ENCODE peak calls at places on chromosomes 16 and 17, in nine cellular contexts. One of them, this sample, is unnamed.

GRCh38 chr17:61494325-61495160 is 42.3 kb downstream of the TBX4 start:
- DNase-seq in endothelial cell of umbilical vein: no peak
- DNase-seq in upper lobe of left lung: no peak
- DNase-seq in IMR-90: no peak
- DNase-seq in body of pancreas: no peak
- DNase-seq in adrenal gland: no peak
- DNase-seq in testis: no peak
- DNase-seq in Peyer's patch: no peak
- DNase-seq in right lobe of liver: no peak
- DNase-seq in this sample: no peak

GRCh38 chr17:19508327-19508867 is 25.3 kb upstream of the SLC47A1 start:
- DNase-seq in endothelial cell of umbilical vein: no peak
- DNase-seq in upper lobe of left lung: peak
- DNase-seq in IMR-90: no peak
- DNase-seq in body of pancreas: peak
- DNase-seq in adrenal gland: no peak
- DNase-seq in testis: no peak
- DNase-seq in Peyer's patch: peak
- DNase-seq in right lobe of liver: peak
- DNase-seq in this sample: no peak

GRCh38 chr17:76791053-76791980 is 53.4 kb downstream of the MFSD11 start:
- DNase-seq in endothelial cell of umbilical vein: peak
- DNase-seq in upper lobe of left lung: peak
- DNase-seq in IMR-90: peak
- DNase-seq in body of pancreas: peak
- DNase-seq in adrenal gland: peak
- DNase-seq in testis: no peak
- DNase-seq in Peyer's patch: peak
- DNase-seq in right lobe of liver: no peak
- DNase-seq in this sample: peak

GRCh38 chr17:2898255-2898926 is 102.2 kb downstream of the RAP1GAP2 start:
- DNase-seq in endothelial cell of umbilical vein: no peak
- DNase-seq in upper lobe of left lung: no peak
- DNase-seq in IMR-90: no peak
- DNase-seq in body of pancreas: peak
- DNase-seq in adrenal gland: no peak
- DNase-seq in testis: no peak
- DNase-seq in Peyer's patch: peak
- DNase-seq in right lobe of liver: no peak
- DNase-seq in this sample: no peak

GRCh38 chr16:72921620-72922019 is 126.3 kb downstream of the ZFHX3 start:
- DNase-seq in endothelial cell of umbilical vein: no peak
- DNase-seq in upper lobe of left lung: peak
- DNase-seq in IMR-90: peak
- DNase-seq in body of pancreas: peak
- DNase-seq in adrenal gland: peak
- DNase-seq in testis: peak
- DNase-seq in Peyer's patch: no peak
- DNase-seq in right lobe of liver: no peak
- DNase-seq in this sample: no peak

GRCh38 chr16:90037202-90037765 is 18.0 kb upstream of the DBNDD1 start:
- DNase-seq in endothelial cell of umbilical vein: no peak
- DNase-seq in upper lobe of left lung: no peak
- DNase-seq in IMR-90: no peak
- DNase-seq in body of pancreas: no peak
- DNase-seq in adrenal gland: no peak
- DNase-seq in testis: peak
- DNase-seq in Peyer's patch: no peak
- DNase-seq in right lobe of liver: no peak
- DNase-seq in this sample: no peak

GRCh38 chr16:13568803-13569202 is 351.2 kb upstream of the ERCC4 start:
- DNase-seq in endothelial cell of umbilical vein: no peak
- DNase-seq in upper lobe of left lung: no peak
- DNase-seq in IMR-90: no peak
- DNase-seq in body of pancreas: no peak
- DNase-seq in adrenal gland: no peak
- DNase-seq in testis: no peak
- DNase-seq in Peyer's patch: no peak
- DNase-seq in right lobe of liver: no peak
- DNase-seq in this sample: no peak

GRCh38 chr16:2066139-2066538 is 18.4 kb downstream of the TSC2 start:
- DNase-seq in endothelial cell of umbilical vein: no peak
- DNase-seq in upper lobe of left lung: no peak
- DNase-seq in IMR-90: no peak
- DNase-seq in body of pancreas: no peak
- DNase-seq in adrenal gland: no peak
- DNase-seq in testis: no peak
- DNase-seq in Peyer's patch: no peak
- DNase-seq in right lobe of liver: no peak
- DNase-seq in this sample: no peak

GRCh38 chr17:16327018-16327417 is 26.3 kb downstream of the CENPV start:
- DNase-seq in endothelial cell of umbilical vein: no peak
- DNase-seq in upper lobe of left lung: no peak
- DNase-seq in IMR-90: no peak
- DNase-seq in body of pancreas: no peak
- DNase-seq in adrenal gland: no peak
- DNase-seq in testis: no peak
- DNase-seq in Peyer's patch: no peak
- DNase-seq in right lobe of liver: no peak
- DNase-seq in this sample: no peak

GRCh38 chr17:284676-285355 is 67.8 kb downstream of the RPH3AL start:
- DNase-seq in endothelial cell of umbilical vein: no peak
- DNase-seq in upper lobe of left lung: no peak
- DNase-seq in IMR-90: no peak
- DNase-seq in body of pancreas: no peak
- DNase-seq in adrenal gland: peak
- DNase-seq in testis: no peak
- DNase-seq in Peyer's patch: peak
- DNase-seq in right lobe of liver: peak
- DNase-seq in this sample: no peak

GRCh38 chr17:12290207-12290606 is 269.5 kb downstream of the MAP2K4 start:
- DNase-seq in endothelial cell of umbilical vein: no peak
- DNase-seq in upper lobe of left lung: no peak
- DNase-seq in IMR-90: no peak
- DNase-seq in body of pancreas: no peak
- DNase-seq in adrenal gland: no peak
- DNase-seq in testis: no peak
- DNase-seq in Peyer's patch: no peak
- DNase-seq in right lobe of liver: no peak
- DNase-seq in this sample: no peak

GRCh38 chr17:2962236-2962635 is 101.2 kb downstream of the OR1D5 start:
- DNase-seq in endothelial cell of umbilical vein: no peak
- DNase-seq in upper lobe of left lung: no peak
- DNase-seq in IMR-90: no peak
- DNase-seq in body of pancreas: no peak
- DNase-seq in adrenal gland: peak
- DNase-seq in testis: no peak
- DNase-seq in Peyer's patch: no peak
- DNase-seq in right lobe of liver: no peak
- DNase-seq in this sample: no peak

GRCh38 chr17:33112763-33113162 is 121.1 kb downstream of the SPACA3 start:
- DNase-seq in endothelial cell of umbilical vein: no peak
- DNase-seq in upper lobe of left lung: no peak
- DNase-seq in IMR-90: peak
- DNase-seq in body of pancreas: no peak
- DNase-seq in adrenal gland: no peak
- DNase-seq in testis: no peak
- DNase-seq in Peyer's patch: no peak
- DNase-seq in right lobe of liver: no peak
- DNase-seq in this sample: no peak

GRCh38 chr17:35890774-35891155 is 10.6 kb upstream of the CCL5 start:
- DNase-seq in endothelial cell of umbilical vein: no peak
- DNase-seq in upper lobe of left lung: no peak
- DNase-seq in IMR-90: no peak
- DNase-seq in body of pancreas: peak
- DNase-seq in adrenal gland: no peak
- DNase-seq in testis: peak
- DNase-seq in Peyer's patch: peak
- DNase-seq in right lobe of liver: no peak
- DNase-seq in this sample: no peak

GRCh38 chr16:27591837-27592236 is 41.9 kb downstream of the KATNIP start:
- DNase-seq in endothelial cell of umbilical vein: no peak
- DNase-seq in upper lobe of left lung: no peak
- DNase-seq in IMR-90: no peak
- DNase-seq in body of pancreas: no peak
- DNase-seq in adrenal gland: no peak
- DNase-seq in testis: no peak
- DNase-seq in Peyer's patch: no peak
- DNase-seq in right lobe of liver: no peak
- DNase-seq in this sample: no peak

GRCh38 chr16:77636615-77637014 is 85.7 kb upstream of the NUDT7 start:
- DNase-seq in endothelial cell of umbilical vein: no peak
- DNase-seq in upper lobe of left lung: no peak
- DNase-seq in IMR-90: no peak
- DNase-seq in body of pancreas: no peak
- DNase-seq in adrenal gland: no peak
- DNase-seq in testis: no peak
- DNase-seq in Peyer's patch: no peak
- DNase-seq in right lobe of liver: no peak
- DNase-seq in this sample: no peak

GRCh38 chr16:77637939-77638338 is 84.4 kb upstream of the NUDT7 start:
- DNase-seq in endothelial cell of umbilical vein: no peak
- DNase-seq in upper lobe of left lung: no peak
- DNase-seq in IMR-90: no peak
- DNase-seq in body of pancreas: no peak
- DNase-seq in adrenal gland: no peak
- DNase-seq in testis: no peak
- DNase-seq in Peyer's patch: no peak
- DNase-seq in right lobe of liver: no peak
- DNase-seq in this sample: no peak
- TF ChIP-seq POLR2A in endothelial cell of umbilical vein: no peak
- TF ChIP-seq POLR2A in upper lobe of left lung: no peak
- TF ChIP-seq POLR2A in IMR-90: no peak
- TF ChIP-seq POLR2A in body of pancreas: no peak
- TF ChIP-seq POLR2A in adrenal gland: no peak
- TF ChIP-seq POLR2A in testis: no peak
- TF ChIP-seq POLR2A in Peyer's patch: no peak
- TF ChIP-seq POLR2A in right lobe of liver: no peak
- TF ChIP-seq POLR2A in this sample: no peak

DNA sequence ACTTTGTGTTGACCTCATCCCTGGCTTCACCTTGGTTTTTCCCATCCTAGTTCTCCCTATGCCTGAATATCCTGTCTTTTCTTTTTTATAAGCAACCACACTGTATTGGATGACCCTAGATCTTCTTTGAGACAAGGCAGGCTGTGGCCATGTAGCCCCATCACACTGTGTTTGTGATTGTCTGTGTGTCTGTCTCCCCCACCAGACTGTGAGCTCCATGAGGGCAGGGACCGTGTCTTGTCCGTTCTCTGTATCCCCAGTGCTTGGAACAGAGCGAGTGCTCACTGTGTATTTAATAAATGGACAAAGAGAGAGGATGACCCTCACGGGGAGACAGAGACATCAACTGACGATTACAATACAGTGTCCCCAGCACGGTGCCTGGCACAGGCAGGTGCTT is 7.1 kb downstream of the SLC25A39 start:
- DNase-seq in endothelial cell of umbilical vein: no peak
- DNase-seq in upper lobe of left lung: no peak
- DNase-seq in IMR-90: no peak
- DNase-seq in body of pancreas: no peak
- DNase-seq in adrenal gland: no peak
- DNase-seq in testis: no peak
- DNase-seq in Peyer's patch: no peak
- DNase-seq in right lobe of liver: no peak
- DNase-seq in this sample: no peak
- TF ChIP-seq POLR2A in endothelial cell of umbilical vein: no peak
- TF ChIP-seq POLR2A in upper lobe of left lung: no peak
- TF ChIP-seq POLR2A in IMR-90: no peak
- TF ChIP-seq POLR2A in body of pancreas: no peak
- TF ChIP-seq POLR2A in adrenal gland: no peak
- TF ChIP-seq POLR2A in testis: no peak
- TF ChIP-seq POLR2A in Peyer's patch: no peak
- TF ChIP-seq POLR2A in right lobe of liver: no peak
- TF ChIP-seq POLR2A in this sample: no peak

GRCh38 chr17:58330544-58330996 is 2.0 kb upstream of the TSPOAP1 start:
- DNase-seq in endothelial cell of umbilical vein: no peak
- DNase-seq in upper lobe of left lung: no peak
- DNase-seq in IMR-90: no peak
- DNase-seq in body of pancreas: no peak
- DNase-seq in adrenal gland: no peak
- DNase-seq in testis: no peak
- DNase-seq in Peyer's patch: no peak
- DNase-seq in right lobe of liver: no peak
- DNase-seq in this sample: no peak

GRCh38 chr17:58329808-58330543 is 1.4 kb upstream of the TSPOAP1 start:
- DNase-seq in endothelial cell of umbilical vein: no peak
- DNase-seq in upper lobe of left lung: no peak
- DNase-seq in IMR-90: no peak
- DNase-seq in body of pancreas: no peak
- DNase-seq in adrenal gland: no peak
- DNase-seq in testis: no peak
- DNase-seq in Peyer's patch: no peak
- DNase-seq in right lobe of liver: no peak
- DNase-seq in this sample: no peak

GRCh38 chr17:58327363-58328194 is 1.0 kb downstream of the TSPOAP1 start:
- DNase-seq in endothelial cell of umbilical vein: no peak
- DNase-seq in upper lobe of left lung: no peak
- DNase-seq in IMR-90: no peak
- DNase-seq in body of pancreas: no peak
- DNase-seq in adrenal gland: no peak
- DNase-seq in testis: no peak
- DNase-seq in Peyer's patch: no peak
- DNase-seq in right lobe of liver: no peak
- DNase-seq in this sample: no peak

GRCh38 chr17:58328195-58329034 is at the start of gene TSPOAP1:
- DNase-seq in endothelial cell of umbilical vein: no peak
- DNase-seq in upper lobe of left lung: peak
- DNase-seq in IMR-90: no peak
- DNase-seq in body of pancreas: no peak
- DNase-seq in adrenal gland: no peak
- DNase-seq in testis: no peak
- DNase-seq in Peyer's patch: peak
- DNase-seq in right lobe of liver: no peak
- DNase-seq in this sample: no peak

GRCh38 chr17:58329035-58329807 is 626 bp upstream of the TSPOAP1 start:
- DNase-seq in endothelial cell of umbilical vein: no peak
- DNase-seq in upper lobe of left lung: no peak
- DNase-seq in IMR-90: no peak
- DNase-seq in body of pancreas: no peak
- DNase-seq in adrenal gland: peak
- DNase-seq in testis: no peak
- DNase-seq in Peyer's patch: peak
- DNase-seq in right lobe of liver: peak
- DNase-seq in this sample: no peak
- TF ChIP-seq POLR2A in endothelial cell of umbilical vein: no peak
- TF ChIP-seq POLR2A in upper lobe of left lung: no peak
- TF ChIP-seq POLR2A in IMR-90: no peak
- TF ChIP-seq POLR2A in body of pancreas: no peak
- TF ChIP-seq POLR2A in adrenal gland: no peak
- TF ChIP-seq POLR2A in testis: no peak
- TF ChIP-seq POLR2A in Peyer's patch: no peak
- TF ChIP-seq POLR2A in right lobe of liver: no peak
- TF ChIP-seq POLR2A in this sample: no peak

DNA sequence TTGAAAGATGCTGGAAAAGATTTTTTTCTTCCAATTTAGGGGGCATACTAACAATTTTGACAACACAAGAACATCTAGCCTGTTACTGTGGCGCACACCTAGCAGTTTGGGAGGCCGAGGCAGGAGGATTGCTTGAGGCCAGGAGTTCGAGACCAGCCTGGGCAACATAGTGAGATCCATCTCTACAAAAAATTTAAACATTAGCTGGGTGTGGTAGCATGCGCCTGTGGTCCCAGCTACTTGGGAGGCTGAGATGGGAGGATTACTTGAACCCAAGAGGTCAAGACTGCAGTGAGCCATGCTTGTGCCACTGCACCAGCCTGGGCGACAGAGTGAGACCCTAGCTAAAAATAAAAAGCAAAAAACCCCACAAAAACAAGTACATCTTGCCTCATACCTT is 168.8 kb downstream of the TANC2 start:
- DNase-seq in endothelial cell of umbilical vein: no peak
- DNase-seq in upper lobe of left lung: no peak
- DNase-seq in IMR-90: no peak
- DNase-seq in body of pancreas: no peak
- DNase-seq in adrenal gland: no peak
- DNase-seq in testis: no peak
- DNase-seq in Peyer's patch: no peak
- DNase-seq in right lobe of liver: no peak
- DNase-seq in this sample: no peak
- TF ChIP-seq POLR2A in endothelial cell of umbilical vein: no peak
- TF ChIP-seq POLR2A in upper lobe of left lung: no peak
- TF ChIP-seq POLR2A in IMR-90: no peak
- TF ChIP-seq POLR2A in body of pancreas: no peak
- TF ChIP-seq POLR2A in adrenal gland: no peak
- TF ChIP-seq POLR2A in testis: no peak
- TF ChIP-seq POLR2A in Peyer's patch: no peak
- TF ChIP-seq POLR2A in right lobe of liver: no peak
- TF ChIP-seq POLR2A in this sample: no peak